ENCODE peak calls at places on chromosomes 11 and 22, in six cellular contexts. One of them, this sample, is unnamed.
A peak's percentile ranks its signal among the peaks of the same experiment; 100 is the strongest.

GRCh38 chr11:72013765-72014711 is 15.3 kb downstream of the IL18BP start:
- DNase-seq in hippocampal formation: no peak
- DNase-seq in cerebellar nuclear complex: no peak
- DNase-seq in activated CD4-positive, alpha-beta T cell treated with anti-CD3 and anti-CD28 coated beads, Interleukin-2, amount 10 ng/mL, durations not matched to agents 7 days and 5 days: no peak
- DNase-seq in hepatic stellate cell: no peak
- DNase-seq in ureter: no peak
- DNase-seq in this sample: no peak

GRCh38 chr11:134725939-134726639 is 314.0 kb upstream of the B3GAT1 start:
- DNase-seq in hippocampal formation: peak; percentile 22
- DNase-seq in cerebellar nuclear complex: no peak
- DNase-seq in activated CD4-positive, alpha-beta T cell treated with anti-CD3 and anti-CD28 coated beads, Interleukin-2, amount 10 ng/mL, durations not matched to agents 7 days and 5 days: no peak
- DNase-seq in hepatic stellate cell: no peak
- DNase-seq in ureter: peak; percentile 56
- DNase-seq in this sample: no peak

GRCh38 chr11:44611687-44612437 is 46.4 kb downstream of the CD82 start:
- DNase-seq in hippocampal formation: no peak
- DNase-seq in cerebellar nuclear complex: no peak
- DNase-seq in activated CD4-positive, alpha-beta T cell treated with anti-CD3 and anti-CD28 coated beads, Interleukin-2, amount 10 ng/mL, durations not matched to agents 7 days and 5 days: peak; percentile 74
- DNase-seq in hepatic stellate cell: no peak
- DNase-seq in ureter: no peak
- DNase-seq in this sample: no peak

GRCh38 chr11:118223576-118223975 is 1.2 kb downstream of the JAML start:
- DNase-seq in hippocampal formation: no peak
- DNase-seq in cerebellar nuclear complex: no peak
- DNase-seq in activated CD4-positive, alpha-beta T cell treated with anti-CD3 and anti-CD28 coated beads, Interleukin-2, amount 10 ng/mL, durations not matched to agents 7 days and 5 days: no peak
- DNase-seq in hepatic stellate cell: no peak
- DNase-seq in ureter: no peak
- DNase-seq in this sample: no peak

GRCh38 chr11:130300567-130300966 is 14.2 kb downstream of the ZBTB44 start:
- DNase-seq in hippocampal formation: no peak
- DNase-seq in cerebellar nuclear complex: no peak
- DNase-seq in activated CD4-positive, alpha-beta T cell treated with anti-CD3 and anti-CD28 coated beads, Interleukin-2, amount 10 ng/mL, durations not matched to agents 7 days and 5 days: no peak
- DNase-seq in hepatic stellate cell: no peak
- DNase-seq in ureter: no peak
- DNase-seq in this sample: no peak

GRCh38 chr11:48037709-48038468 is 57.5 kb downstream of the PTPRJ start:
- DNase-seq in hippocampal formation: no peak
- DNase-seq in cerebellar nuclear complex: no peak
- DNase-seq in activated CD4-positive, alpha-beta T cell treated with anti-CD3 and anti-CD28 coated beads, Interleukin-2, amount 10 ng/mL, durations not matched to agents 7 days and 5 days: no peak
- DNase-seq in hepatic stellate cell: no peak
- DNase-seq in ureter: no peak
- DNase-seq in this sample: no peak

GRCh38 chr11:76321820-76322524 is 59.0 kb downstream of the THAP12 start:
- DNase-seq in hippocampal formation: no peak
- DNase-seq in cerebellar nuclear complex: no peak
- DNase-seq in activated CD4-positive, alpha-beta T cell treated with anti-CD3 and anti-CD28 coated beads, Interleukin-2, amount 10 ng/mL, durations not matched to agents 7 days and 5 days: no peak
- DNase-seq in hepatic stellate cell: no peak
- DNase-seq in ureter: no peak
- DNase-seq in this sample: no peak

GRCh38 chr11:33931032-33931431 is 39.2 kb upstream of the LMO2 start:
- DNase-seq in hippocampal formation: no peak
- DNase-seq in cerebellar nuclear complex: no peak
- DNase-seq in activated CD4-positive, alpha-beta T cell treated with anti-CD3 and anti-CD28 coated beads, Interleukin-2, amount 10 ng/mL, durations not matched to agents 7 days and 5 days: no peak
- DNase-seq in hepatic stellate cell: no peak
- DNase-seq in ureter: no peak
- DNase-seq in this sample: no peak

GRCh38 chr11:116240661-116241060 is 532.1 kb downstream of the BUD13 start:
- DNase-seq in hippocampal formation: no peak
- DNase-seq in cerebellar nuclear complex: no peak
- DNase-seq in activated CD4-positive, alpha-beta T cell treated with anti-CD3 and anti-CD28 coated beads, Interleukin-2, amount 10 ng/mL, durations not matched to agents 7 days and 5 days: no peak
- DNase-seq in hepatic stellate cell: peak; percentile 8
- DNase-seq in ureter: no peak
- DNase-seq in this sample: no peak

GRCh38 chr11:19867064-19867463 is 154.4 kb downstream of the NAV2 start:
- DNase-seq in hippocampal formation: no peak
- DNase-seq in cerebellar nuclear complex: no peak
- DNase-seq in activated CD4-positive, alpha-beta T cell treated with anti-CD3 and anti-CD28 coated beads, Interleukin-2, amount 10 ng/mL, durations not matched to agents 7 days and 5 days: no peak
- DNase-seq in hepatic stellate cell: no peak
- DNase-seq in ureter: no peak
- DNase-seq in this sample: no peak

GRCh38 chr11:118628432-118628831 is 21.0 kb downstream of the PHLDB1 start:
- DNase-seq in hippocampal formation: peak; percentile 57
- DNase-seq in cerebellar nuclear complex: peak; percentile 65
- DNase-seq in activated CD4-positive, alpha-beta T cell treated with anti-CD3 and anti-CD28 coated beads, Interleukin-2, amount 10 ng/mL, durations not matched to agents 7 days and 5 days: no peak
- DNase-seq in hepatic stellate cell: no peak
- DNase-seq in ureter: no peak
- DNase-seq in this sample: no peak

GRCh38 chr22:36486619-36487384 is 5.4 kb upstream of the TXN2 start:
- DNase-seq in hippocampal formation: no peak
- DNase-seq in cerebellar nuclear complex: no peak
- DNase-seq in activated CD4-positive, alpha-beta T cell treated with anti-CD3 and anti-CD28 coated beads, Interleukin-2, amount 10 ng/mL, durations not matched to agents 7 days and 5 days: peak; percentile 72
- DNase-seq in hepatic stellate cell: no peak
- DNase-seq in ureter: no peak
- DNase-seq in this sample: peak; percentile 39

GRCh38 chr11:66080055-66080817 is 10.2 kb downstream of the PACS1 start:
- DNase-seq in hippocampal formation: no peak
- DNase-seq in cerebellar nuclear complex: no peak
- DNase-seq in activated CD4-positive, alpha-beta T cell treated with anti-CD3 and anti-CD28 coated beads, Interleukin-2, amount 10 ng/mL, durations not matched to agents 7 days and 5 days: peak; percentile 71
- DNase-seq in hepatic stellate cell: peak; percentile 80
- DNase-seq in ureter: peak; percentile 62
- DNase-seq in this sample: peak; percentile 82

GRCh38 chr11:37905707-37906417 is 1307.8 kb upstream of the RAG2 start:
- DNase-seq in hippocampal formation: no peak
- DNase-seq in cerebellar nuclear complex: no peak
- DNase-seq in activated CD4-positive, alpha-beta T cell treated with anti-CD3 and anti-CD28 coated beads, Interleukin-2, amount 10 ng/mL, durations not matched to agents 7 days and 5 days: no peak
- DNase-seq in hepatic stellate cell: no peak
- DNase-seq in ureter: no peak
- DNase-seq in this sample: no peak

GRCh38 chr22:46239261-46240048 is 10.6 kb downstream of the CDPF1 start:
- DNase-seq in hippocampal formation: no peak
- DNase-seq in cerebellar nuclear complex: no peak
- DNase-seq in activated CD4-positive, alpha-beta T cell treated with anti-CD3 and anti-CD28 coated beads, Interleukin-2, amount 10 ng/mL, durations not matched to agents 7 days and 5 days: peak; percentile 26
- DNase-seq in hepatic stellate cell: no peak
- DNase-seq in ureter: no peak
- DNase-seq in this sample: no peak

GRCh38 chr22:25729595-25729994 is 12.4 kb upstream of the MYO18B start:
- DNase-seq in hippocampal formation: no peak
- DNase-seq in cerebellar nuclear complex: no peak
- DNase-seq in activated CD4-positive, alpha-beta T cell treated with anti-CD3 and anti-CD28 coated beads, Interleukin-2, amount 10 ng/mL, durations not matched to agents 7 days and 5 days: no peak
- DNase-seq in hepatic stellate cell: no peak
- DNase-seq in ureter: peak; percentile 41
- DNase-seq in this sample: no peak

GRCh38 chr11:68204402-68204801 is 8.7 kb downstream of the KMT5B start:
- DNase-seq in hippocampal formation: no peak
- DNase-seq in cerebellar nuclear complex: no peak
- DNase-seq in activated CD4-positive, alpha-beta T cell treated with anti-CD3 and anti-CD28 coated beads, Interleukin-2, amount 10 ng/mL, durations not matched to agents 7 days and 5 days: no peak
- DNase-seq in hepatic stellate cell: no peak
- DNase-seq in ureter: no peak
- DNase-seq in this sample: no peak

GRCh38 chr11:86476109-86476861 is 101.6 kb downstream of the CCDC81 start:
- DNase-seq in hippocampal formation: no peak
- DNase-seq in cerebellar nuclear complex: no peak
- DNase-seq in activated CD4-positive, alpha-beta T cell treated with anti-CD3 and anti-CD28 coated beads, Interleukin-2, amount 10 ng/mL, durations not matched to agents 7 days and 5 days: no peak
- DNase-seq in hepatic stellate cell: peak; percentile 13
- DNase-seq in ureter: no peak
- DNase-seq in this sample: no peak

GRCh38 chr11:16792426-16792825 is 54.0 kb downstream of the C11orf58 start:
- DNase-seq in hippocampal formation: no peak
- DNase-seq in cerebellar nuclear complex: no peak
- DNase-seq in activated CD4-positive, alpha-beta T cell treated with anti-CD3 and anti-CD28 coated beads, Interleukin-2, amount 10 ng/mL, durations not matched to agents 7 days and 5 days: no peak
- DNase-seq in hepatic stellate cell: no peak
- DNase-seq in ureter: no peak
- DNase-seq in this sample: peak; percentile 13

GRCh38 chr11:44886765-44887164 is 63.9 kb downstream of the TP53I11 start:
- DNase-seq in hippocampal formation: no peak
- DNase-seq in cerebellar nuclear complex: no peak
- DNase-seq in activated CD4-positive, alpha-beta T cell treated with anti-CD3 and anti-CD28 coated beads, Interleukin-2, amount 10 ng/mL, durations not matched to agents 7 days and 5 days: no peak
- DNase-seq in hepatic stellate cell: peak; percentile 45
- DNase-seq in ureter: no peak
- DNase-seq in this sample: peak; percentile 20

GRCh38 chr22:27715078-27715477 is 86.5 kb downstream of the MN1 start:
- DNase-seq in hippocampal formation: peak; percentile 88
- DNase-seq in cerebellar nuclear complex: no peak
- DNase-seq in activated CD4-positive, alpha-beta T cell treated with anti-CD3 and anti-CD28 coated beads, Interleukin-2, amount 10 ng/mL, durations not matched to agents 7 days and 5 days: no peak
- DNase-seq in hepatic stellate cell: no peak
- DNase-seq in ureter: no peak
- DNase-seq in this sample: no peak

GRCh38 chr22:49968831-49969661 is 8.5 kb downstream of the PIM3 start:
- DNase-seq in hippocampal formation: no peak
- DNase-seq in cerebellar nuclear complex: no peak
- DNase-seq in activated CD4-positive, alpha-beta T cell treated with anti-CD3 and anti-CD28 coated beads, Interleukin-2, amount 10 ng/mL, durations not matched to agents 7 days and 5 days: no peak
- DNase-seq in hepatic stellate cell: no peak
- DNase-seq in ureter: no peak
- DNase-seq in this sample: no peak

GRCh38 chr11:100902454-100903141 is 215.5 kb downstream of the ARHGAP42 start:
- DNase-seq in hippocampal formation: no peak
- DNase-seq in cerebellar nuclear complex: no peak
- DNase-seq in activated CD4-positive, alpha-beta T cell treated with anti-CD3 and anti-CD28 coated beads, Interleukin-2, amount 10 ng/mL, durations not matched to agents 7 days and 5 days: no peak
- DNase-seq in hepatic stellate cell: no peak
- DNase-seq in ureter: no peak
- DNase-seq in this sample: no peak

GRCh38 chr11:116431842-116432241 is 340.9 kb downstream of the BUD13 start:
- DNase-seq in hippocampal formation: no peak
- DNase-seq in cerebellar nuclear complex: no peak
- DNase-seq in activated CD4-positive, alpha-beta T cell treated with anti-CD3 and anti-CD28 coated beads, Interleukin-2, amount 10 ng/mL, durations not matched to agents 7 days and 5 days: no peak
- DNase-seq in hepatic stellate cell: no peak
- DNase-seq in ureter: no peak
- DNase-seq in this sample: no peak

GRCh38 chr11:109089144-109089543 is 332.8 kb upstream of the C11orf87 start:
- DNase-seq in hippocampal formation: no peak
- DNase-seq in cerebellar nuclear complex: no peak
- DNase-seq in activated CD4-positive, alpha-beta T cell treated with anti-CD3 and anti-CD28 coated beads, Interleukin-2, amount 10 ng/mL, durations not matched to agents 7 days and 5 days: no peak
- DNase-seq in hepatic stellate cell: no peak
- DNase-seq in ureter: no peak
- DNase-seq in this sample: no peak

GRCh38 chr11:85167038-85167437 is 460.1 kb downstream of the DLG2 start:
- DNase-seq in hippocampal formation: no peak
- DNase-seq in cerebellar nuclear complex: no peak
- DNase-seq in activated CD4-positive, alpha-beta T cell treated with anti-CD3 and anti-CD28 coated beads, Interleukin-2, amount 10 ng/mL, durations not matched to agents 7 days and 5 days: no peak
- DNase-seq in hepatic stellate cell: no peak
- DNase-seq in ureter: no peak
- DNase-seq in this sample: peak; percentile 35

GRCh38 chr22:38350444-38351359 is 33.5 kb upstream of the CSNK1E start:
- DNase-seq in hippocampal formation: no peak
- DNase-seq in cerebellar nuclear complex: no peak
- DNase-seq in activated CD4-positive, alpha-beta T cell treated with anti-CD3 and anti-CD28 coated beads, Interleukin-2, amount 10 ng/mL, durations not matched to agents 7 days and 5 days: no peak
- DNase-seq in hepatic stellate cell: no peak
- DNase-seq in ureter: peak; percentile 41
- DNase-seq in this sample: no peak